ENCODE peak calls at places on chromosomes 13 and 19, in eight cellular contexts. One of them, this sample, is unnamed.
A peak's percentile ranks its signal among the peaks of the same experiment; 100 is the strongest.

GRCh38 chr19:47702671-47703070 is 10.6 kb upstream of the EHD2 start:
- DNase-seq in left colon: no peak
- DNase-seq in mesothelial cell of epicardium: no peak
- DNase-seq in GM03348: no peak
- DNase-seq in NCI-H1930: no peak
- DNase-seq in stimulated activated CD4-positive, alpha-beta T cell treated with anti-CD3 and anti-CD28 coated beads, Interleukin-2, amount 100 ng/mL, for 48 hours: no peak
- DNase-seq in memory B cell: no peak
- DNase-seq in lung: no peak
- DNase-seq in this sample: no peak

GRCh38 chr19:4980838-4981680 is 12.1 kb downstream of the KDM4B start:
- DNase-seq in left colon: no peak
- DNase-seq in mesothelial cell of epicardium: no peak
- DNase-seq in GM03348: no peak
- DNase-seq in NCI-H1930: no peak
- DNase-seq in stimulated activated CD4-positive, alpha-beta T cell treated with anti-CD3 and anti-CD28 coated beads, Interleukin-2, amount 100 ng/mL, for 48 hours: no peak
- DNase-seq in memory B cell: no peak
- DNase-seq in lung: no peak
- DNase-seq in this sample: no peak

GRCh38 chr19:35513231-35513974 is at the start of gene DMKN:
- DNase-seq in left colon: no peak
- DNase-seq in mesothelial cell of epicardium: no peak
- DNase-seq in GM03348: peak; percentile 78
- DNase-seq in NCI-H1930: no peak
- DNase-seq in stimulated activated CD4-positive, alpha-beta T cell treated with anti-CD3 and anti-CD28 coated beads, Interleukin-2, amount 100 ng/mL, for 48 hours: no peak
- DNase-seq in memory B cell: no peak
- DNase-seq in lung: no peak
- DNase-seq in this sample: no peak

GRCh38 chr19:18809149-18809978 is 18.3 kb upstream of the COMP start:
- DNase-seq in left colon: peak; percentile 44
- DNase-seq in mesothelial cell of epicardium: no peak
- DNase-seq in GM03348: peak; percentile 89
- DNase-seq in NCI-H1930: no peak
- DNase-seq in stimulated activated CD4-positive, alpha-beta T cell treated with anti-CD3 and anti-CD28 coated beads, Interleukin-2, amount 100 ng/mL, for 48 hours: no peak
- DNase-seq in memory B cell: no peak
- DNase-seq in lung: peak; percentile 65
- DNase-seq in this sample: no peak

GRCh38 chr13:100434010-100434763 is 154.4 kb downstream of the GGACT start:
- DNase-seq in left colon: no peak
- DNase-seq in mesothelial cell of epicardium: no peak
- DNase-seq in GM03348: peak; percentile 33
- DNase-seq in NCI-H1930: no peak
- DNase-seq in stimulated activated CD4-positive, alpha-beta T cell treated with anti-CD3 and anti-CD28 coated beads, Interleukin-2, amount 100 ng/mL, for 48 hours: no peak
- DNase-seq in memory B cell: no peak
- DNase-seq in lung: no peak
- DNase-seq in this sample: no peak

GRCh38 chr13:66021846-66022245 is 1208.3 kb downstream of the PCDH9 start:
- DNase-seq in left colon: no peak
- DNase-seq in mesothelial cell of epicardium: no peak
- DNase-seq in GM03348: no peak
- DNase-seq in NCI-H1930: no peak
- DNase-seq in stimulated activated CD4-positive, alpha-beta T cell treated with anti-CD3 and anti-CD28 coated beads, Interleukin-2, amount 100 ng/mL, for 48 hours: no peak
- DNase-seq in memory B cell: no peak
- DNase-seq in lung: no peak
- DNase-seq in this sample: no peak

GRCh38 chr13:63209330-63210017 is 1793.8 kb upstream of the PCDH20 start:
- DNase-seq in left colon: no peak
- DNase-seq in mesothelial cell of epicardium: no peak
- DNase-seq in GM03348: no peak
- DNase-seq in NCI-H1930: no peak
- DNase-seq in stimulated activated CD4-positive, alpha-beta T cell treated with anti-CD3 and anti-CD28 coated beads, Interleukin-2, amount 100 ng/mL, for 48 hours: no peak
- DNase-seq in memory B cell: no peak
- DNase-seq in lung: no peak
- DNase-seq in this sample: no peak

GRCh38 chr19:38105574-38105973 is 118.4 kb downstream of the DPF1 start:
- DNase-seq in left colon: no peak
- DNase-seq in mesothelial cell of epicardium: no peak
- DNase-seq in GM03348: no peak
- DNase-seq in NCI-H1930: no peak
- DNase-seq in stimulated activated CD4-positive, alpha-beta T cell treated with anti-CD3 and anti-CD28 coated beads, Interleukin-2, amount 100 ng/mL, for 48 hours: no peak
- DNase-seq in memory B cell: no peak
- DNase-seq in lung: no peak
- DNase-seq in this sample: no peak

GRCh38 chr19:52248256-52248655 is 21.1 kb upstream of the ZNF766 start:
- DNase-seq in left colon: no peak
- DNase-seq in mesothelial cell of epicardium: no peak
- DNase-seq in GM03348: peak; percentile 72
- DNase-seq in NCI-H1930: peak; percentile 10
- DNase-seq in stimulated activated CD4-positive, alpha-beta T cell treated with anti-CD3 and anti-CD28 coated beads, Interleukin-2, amount 100 ng/mL, for 48 hours: peak; percentile 39
- DNase-seq in memory B cell: peak; percentile 40
- DNase-seq in lung: peak; percentile 64
- DNase-seq in this sample: no peak

GRCh38 chr13:36476661-36477060 is 44.4 kb downstream of the CCNA1 start:
- DNase-seq in left colon: no peak
- DNase-seq in mesothelial cell of epicardium: no peak
- DNase-seq in GM03348: no peak
- DNase-seq in NCI-H1930: no peak
- DNase-seq in stimulated activated CD4-positive, alpha-beta T cell treated with anti-CD3 and anti-CD28 coated beads, Interleukin-2, amount 100 ng/mL, for 48 hours: no peak
- DNase-seq in memory B cell: no peak
- DNase-seq in lung: no peak
- DNase-seq in this sample: no peak

GRCh38 chr13:44132710-44133109 is 240.9 kb upstream of the SERP2 start:
- DNase-seq in left colon: peak; percentile 36
- DNase-seq in mesothelial cell of epicardium: no peak
- DNase-seq in GM03348: peak; percentile 40
- DNase-seq in NCI-H1930: no peak
- DNase-seq in stimulated activated CD4-positive, alpha-beta T cell treated with anti-CD3 and anti-CD28 coated beads, Interleukin-2, amount 100 ng/mL, for 48 hours: no peak
- DNase-seq in memory B cell: no peak
- DNase-seq in lung: peak; percentile 60
- DNase-seq in this sample: peak; percentile 36

GRCh38 chr13:103517066-103517767 is 451.0 kb upstream of the SLC10A2 start:
- DNase-seq in left colon: no peak
- DNase-seq in mesothelial cell of epicardium: no peak
- DNase-seq in GM03348: no peak
- DNase-seq in NCI-H1930: peak; percentile 87
- DNase-seq in stimulated activated CD4-positive, alpha-beta T cell treated with anti-CD3 and anti-CD28 coated beads, Interleukin-2, amount 100 ng/mL, for 48 hours: no peak
- DNase-seq in memory B cell: no peak
- DNase-seq in lung: no peak
- DNase-seq in this sample: no peak

GRCh38 chr13:49630580-49630979 is 2.3 kb downstream of the ARL11 start:
- DNase-seq in left colon: no peak
- DNase-seq in mesothelial cell of epicardium: no peak
- DNase-seq in GM03348: no peak
- DNase-seq in NCI-H1930: no peak
- DNase-seq in stimulated activated CD4-positive, alpha-beta T cell treated with anti-CD3 and anti-CD28 coated beads, Interleukin-2, amount 100 ng/mL, for 48 hours: no peak
- DNase-seq in memory B cell: no peak
- DNase-seq in lung: no peak
- DNase-seq in this sample: no peak

GRCh38 chr13:58933475-58933874 is 1230.3 kb downstream of the DIAPH3 start:
- DNase-seq in left colon: no peak
- DNase-seq in mesothelial cell of epicardium: no peak
- DNase-seq in GM03348: no peak
- DNase-seq in NCI-H1930: no peak
- DNase-seq in stimulated activated CD4-positive, alpha-beta T cell treated with anti-CD3 and anti-CD28 coated beads, Interleukin-2, amount 100 ng/mL, for 48 hours: no peak
- DNase-seq in memory B cell: no peak
- DNase-seq in lung: no peak
- DNase-seq in this sample: no peak

GRCh38 chr19:46984077-46985010 is 35.3 kb upstream of the NPAS1 start:
- DNase-seq in left colon: no peak
- DNase-seq in mesothelial cell of epicardium: no peak
- DNase-seq in GM03348: no peak
- DNase-seq in NCI-H1930: no peak
- DNase-seq in stimulated activated CD4-positive, alpha-beta T cell treated with anti-CD3 and anti-CD28 coated beads, Interleukin-2, amount 100 ng/mL, for 48 hours: no peak
- DNase-seq in memory B cell: no peak
- DNase-seq in lung: no peak
- DNase-seq in this sample: no peak

GRCh38 chr13:30545320-30545719 is 72.4 kb upstream of the USPL1 start:
- DNase-seq in left colon: no peak
- DNase-seq in mesothelial cell of epicardium: no peak
- DNase-seq in GM03348: no peak
- DNase-seq in NCI-H1930: no peak
- DNase-seq in stimulated activated CD4-positive, alpha-beta T cell treated with anti-CD3 and anti-CD28 coated beads, Interleukin-2, amount 100 ng/mL, for 48 hours: no peak
- DNase-seq in memory B cell: no peak
- DNase-seq in lung: no peak
- DNase-seq in this sample: no peak

GRCh38 chr13:51412431-51412830 is 40.4 kb downstream of the INTS6 start:
- DNase-seq in left colon: no peak
- DNase-seq in mesothelial cell of epicardium: no peak
- DNase-seq in GM03348: no peak
- DNase-seq in NCI-H1930: no peak
- DNase-seq in stimulated activated CD4-positive, alpha-beta T cell treated with anti-CD3 and anti-CD28 coated beads, Interleukin-2, amount 100 ng/mL, for 48 hours: no peak
- DNase-seq in memory B cell: no peak
- DNase-seq in lung: no peak
- DNase-seq in this sample: no peak

GRCh38 chr13:109451726-109452125 is 334.7 kb downstream of the IRS2 start:
- DNase-seq in left colon: no peak
- DNase-seq in mesothelial cell of epicardium: no peak
- DNase-seq in GM03348: no peak
- DNase-seq in NCI-H1930: no peak
- DNase-seq in stimulated activated CD4-positive, alpha-beta T cell treated with anti-CD3 and anti-CD28 coated beads, Interleukin-2, amount 100 ng/mL, for 48 hours: no peak
- DNase-seq in memory B cell: no peak
- DNase-seq in lung: no peak
- DNase-seq in this sample: no peak

GRCh38 chr19:14563989-14564650 is 7.7 kb downstream of the NDUFB7 start:
- DNase-seq in left colon: no peak
- DNase-seq in mesothelial cell of epicardium: no peak
- DNase-seq in GM03348: peak; percentile 59
- DNase-seq in NCI-H1930: peak; percentile 11
- DNase-seq in stimulated activated CD4-positive, alpha-beta T cell treated with anti-CD3 and anti-CD28 coated beads, Interleukin-2, amount 100 ng/mL, for 48 hours: peak; percentile 47
- DNase-seq in memory B cell: no peak
- DNase-seq in lung: no peak
- DNase-seq in this sample: no peak

GRCh38 chr13:30181856-30182651 is 125.3 kb downstream of the KATNAL1 start:
- DNase-seq in left colon: no peak
- DNase-seq in mesothelial cell of epicardium: no peak
- DNase-seq in GM03348: no peak
- DNase-seq in NCI-H1930: no peak
- DNase-seq in stimulated activated CD4-positive, alpha-beta T cell treated with anti-CD3 and anti-CD28 coated beads, Interleukin-2, amount 100 ng/mL, for 48 hours: no peak
- DNase-seq in memory B cell: no peak
- DNase-seq in lung: no peak
- DNase-seq in this sample: no peak

GRCh38 chr13:62482351-62482750 is 1066.7 kb upstream of the PCDH20 start:
- DNase-seq in left colon: no peak
- DNase-seq in mesothelial cell of epicardium: no peak
- DNase-seq in GM03348: no peak
- DNase-seq in NCI-H1930: no peak
- DNase-seq in stimulated activated CD4-positive, alpha-beta T cell treated with anti-CD3 and anti-CD28 coated beads, Interleukin-2, amount 100 ng/mL, for 48 hours: no peak
- DNase-seq in memory B cell: no peak
- DNase-seq in lung: no peak
- DNase-seq in this sample: no peak

GRCh38 chr13:31051999-31052398 is 109.7 kb downstream of the HSPH1 start:
- DNase-seq in left colon: no peak
- DNase-seq in mesothelial cell of epicardium: no peak
- DNase-seq in GM03348: no peak
- DNase-seq in NCI-H1930: no peak
- DNase-seq in stimulated activated CD4-positive, alpha-beta T cell treated with anti-CD3 and anti-CD28 coated beads, Interleukin-2, amount 100 ng/mL, for 48 hours: no peak
- DNase-seq in memory B cell: no peak
- DNase-seq in lung: no peak
- DNase-seq in this sample: no peak

GRCh38 chr19:36573948-36574726 is 1.0 kb upstream of the ZNF529 start:
- DNase-seq in left colon: no peak
- DNase-seq in mesothelial cell of epicardium: no peak
- DNase-seq in GM03348: no peak
- DNase-seq in NCI-H1930: no peak
- DNase-seq in stimulated activated CD4-positive, alpha-beta T cell treated with anti-CD3 and anti-CD28 coated beads, Interleukin-2, amount 100 ng/mL, for 48 hours: no peak
- DNase-seq in memory B cell: no peak
- DNase-seq in lung: no peak
- DNase-seq in this sample: no peak

GRCh38 chr19:6362024-6362344 is 653 bp downstream of the CLPP start:
- DNase-seq in left colon: no peak
- DNase-seq in mesothelial cell of epicardium: no peak
- DNase-seq in GM03348: peak; percentile 30
- DNase-seq in NCI-H1930: no peak
- DNase-seq in stimulated activated CD4-positive, alpha-beta T cell treated with anti-CD3 and anti-CD28 coated beads, Interleukin-2, amount 100 ng/mL, for 48 hours: no peak
- DNase-seq in memory B cell: no peak
- DNase-seq in lung: no peak
- DNase-seq in this sample: no peak

GRCh38 chr19:2579678-2580280 is 103.9 kb downstream of the GADD45B start:
- DNase-seq in left colon: peak; percentile 26
- DNase-seq in mesothelial cell of epicardium: no peak
- DNase-seq in GM03348: no peak
- DNase-seq in NCI-H1930: no peak
- DNase-seq in stimulated activated CD4-positive, alpha-beta T cell treated with anti-CD3 and anti-CD28 coated beads, Interleukin-2, amount 100 ng/mL, for 48 hours: no peak
- DNase-seq in memory B cell: no peak
- DNase-seq in lung: no peak
- DNase-seq in this sample: no peak

GRCh38 chr19:49932731-49933131 is 3.4 kb upstream of the NUP62 start:
- DNase-seq in left colon: no peak
- DNase-seq in mesothelial cell of epicardium: no peak
- DNase-seq in GM03348: no peak
- DNase-seq in NCI-H1930: no peak
- DNase-seq in stimulated activated CD4-positive, alpha-beta T cell treated with anti-CD3 and anti-CD28 coated beads, Interleukin-2, amount 100 ng/mL, for 48 hours: no peak
- DNase-seq in memory B cell: no peak
- DNase-seq in lung: no peak
- DNase-seq in this sample: no peak

GRCh38 chr13:52665325-52665724 is 12.7 kb downstream of the SUGT1 start:
- DNase-seq in left colon: no peak
- DNase-seq in mesothelial cell of epicardium: no peak
- DNase-seq in GM03348: peak; percentile 33
- DNase-seq in NCI-H1930: no peak
- DNase-seq in stimulated activated CD4-positive, alpha-beta T cell treated with anti-CD3 and anti-CD28 coated beads, Interleukin-2, amount 100 ng/mL, for 48 hours: no peak
- DNase-seq in memory B cell: no peak
- DNase-seq in lung: no peak
- DNase-seq in this sample: no peak

GRCh38 chr19:38971672-38972071 is 3.9 kb downstream of the FBXO17 start:
- DNase-seq in left colon: no peak
- DNase-seq in mesothelial cell of epicardium: no peak
- DNase-seq in GM03348: no peak
- DNase-seq in NCI-H1930: no peak
- DNase-seq in stimulated activated CD4-positive, alpha-beta T cell treated with anti-CD3 and anti-CD28 coated beads, Interleukin-2, amount 100 ng/mL, for 48 hours: no peak
- DNase-seq in memory B cell: no peak
- DNase-seq in lung: no peak
- DNase-seq in this sample: no peak

GRCh38 chr13:32902898-32903297 is 113.3 kb upstream of the KL start:
- DNase-seq in left colon: peak; percentile 51
- DNase-seq in mesothelial cell of epicardium: no peak
- DNase-seq in GM03348: peak; percentile 67
- DNase-seq in NCI-H1930: no peak
- DNase-seq in stimulated activated CD4-positive, alpha-beta T cell treated with anti-CD3 and anti-CD28 coated beads, Interleukin-2, amount 100 ng/mL, for 48 hours: no peak
- DNase-seq in memory B cell: no peak
- DNase-seq in lung: no peak
- DNase-seq in this sample: peak; percentile 76

GRCh38 chr13:85567909-85568308 is 231.3 kb downstream of the SLITRK6 start:
- DNase-seq in left colon: no peak
- DNase-seq in mesothelial cell of epicardium: no peak
- DNase-seq in GM03348: no peak
- DNase-seq in NCI-H1930: no peak
- DNase-seq in stimulated activated CD4-positive, alpha-beta T cell treated with anti-CD3 and anti-CD28 coated beads, Interleukin-2, amount 100 ng/mL, for 48 hours: no peak
- DNase-seq in memory B cell: no peak
- DNase-seq in lung: no peak
- DNase-seq in this sample: no peak

GRCh38 chr19:6737873-6738725 is 719 bp upstream of the GPR108 start:
- DNase-seq in left colon: peak; percentile 99
- DNase-seq in mesothelial cell of epicardium: no peak
- DNase-seq in GM03348: peak; percentile 69
- DNase-seq in NCI-H1930: peak; percentile 47
- DNase-seq in stimulated activated CD4-positive, alpha-beta T cell treated with anti-CD3 and anti-CD28 coated beads, Interleukin-2, amount 100 ng/mL, for 48 hours: peak; percentile 68
- DNase-seq in memory B cell: peak; percentile 53
- DNase-seq in lung: peak; percentile 75
- DNase-seq in this sample: peak; percentile 61

GRCh38 chr19:30001794-30002193 is 59.8 kb downstream of the URI1 start:
- DNase-seq in left colon: no peak
- DNase-seq in mesothelial cell of epicardium: no peak
- DNase-seq in GM03348: no peak
- DNase-seq in NCI-H1930: no peak
- DNase-seq in stimulated activated CD4-positive, alpha-beta T cell treated with anti-CD3 and anti-CD28 coated beads, Interleukin-2, amount 100 ng/mL, for 48 hours: no peak
- DNase-seq in memory B cell: no peak
- DNase-seq in lung: no peak
- DNase-seq in this sample: no peak

GRCh38 chr13:93420206-93420605 is 193.6 kb downstream of the GPC6 start:
- DNase-seq in left colon: no peak
- DNase-seq in mesothelial cell of epicardium: no peak
- DNase-seq in GM03348: no peak
- DNase-seq in NCI-H1930: no peak
- DNase-seq in stimulated activated CD4-positive, alpha-beta T cell treated with anti-CD3 and anti-CD28 coated beads, Interleukin-2, amount 100 ng/mL, for 48 hours: no peak
- DNase-seq in memory B cell: no peak
- DNase-seq in lung: no peak
- DNase-seq in this sample: no peak

GRCh38 chr13:51453308-51453958 is 597 bp upstream of the INTS6 start:
- DNase-seq in left colon: peak; percentile 86
- DNase-seq in mesothelial cell of epicardium: peak; percentile 53
- DNase-seq in GM03348: peak; percentile 90
- DNase-seq in NCI-H1930: peak; percentile 82
- DNase-seq in stimulated activated CD4-positive, alpha-beta T cell treated with anti-CD3 and anti-CD28 coated beads, Interleukin-2, amount 100 ng/mL, for 48 hours: peak; percentile 74
- DNase-seq in memory B cell: no peak
- DNase-seq in lung: peak; percentile 79
- DNase-seq in this sample: peak; percentile 90

This sample was measured in posterior cingulate gyrus.